ENCODE peak calls at places on chromosomes 7 and 10, in four cellular contexts. K, S, Y and Q are unnamed samples.

GRCh38 chr10:35642023-35642792 is at the start of gene FZD8:
- DNase-seq in K (peak), Y (peak), S (peak), Q (peak)

GRCh38 chr10:89702121-89702480 is 711 bp downstream of the KIF20B start:
- DNase-seq in Y (no peak), K (no peak), S (peak), Q (no peak)

GRCh38 chr10:44745920-44746319 is 165.2 kb upstream of the TMEM72 start:
- DNase-seq in S (no peak), K (no peak), Y (no peak), Q (no peak)

GRCh38 chr10:118669020-118669766 is 73.7 kb upstream of the PRLHR start:
- DNase-seq in S (peak), K (no peak), Y (no peak), Q (peak)

GRCh38 chr10:89327803-89328441 is at the start of gene IFIT3:
- DNase-seq in K (no peak), Y (peak), S (peak), Q (peak)

GRCh38 chr10:48811461-48811860 is 126.8 kb downstream of the WDFY4 start:
- DNase-seq in S (peak), K (no peak), Y (no peak), Q (no peak)

GRCh38 chr7:141442781-141443180 is 108.4 kb upstream of the AGK start:
- DNase-seq in S (no peak), Y (no peak), K (no peak), Q (no peak)

GRCh38 chr7:24781106-24781505 is 23.8 kb upstream of the GSDME start:
- DNase-seq in K (no peak), Y (no peak), S (no peak), Q (no peak)

GRCh38 chr7:107355616-107356015 is 114.2 kb upstream of the GPR22 start:
- DNase-seq in Y (no peak), K (no peak), S (peak), Q (peak)

GRCh38 chr7:11843113-11843765 is 11.2 kb upstream of the THSD7A start:
- DNase-seq in Y (no peak), S (peak), K (no peak), Q (peak)

GRCh38 chr7:80783177-80783687 is 135.6 kb downstream of the SEMA3C start:
- DNase-seq in Y (no peak), S (no peak), K (no peak), Q (no peak)
- H3K4me3 ChIP-seq in Y (no peak), S (no peak), K (no peak), Q (no peak)

DNA sequence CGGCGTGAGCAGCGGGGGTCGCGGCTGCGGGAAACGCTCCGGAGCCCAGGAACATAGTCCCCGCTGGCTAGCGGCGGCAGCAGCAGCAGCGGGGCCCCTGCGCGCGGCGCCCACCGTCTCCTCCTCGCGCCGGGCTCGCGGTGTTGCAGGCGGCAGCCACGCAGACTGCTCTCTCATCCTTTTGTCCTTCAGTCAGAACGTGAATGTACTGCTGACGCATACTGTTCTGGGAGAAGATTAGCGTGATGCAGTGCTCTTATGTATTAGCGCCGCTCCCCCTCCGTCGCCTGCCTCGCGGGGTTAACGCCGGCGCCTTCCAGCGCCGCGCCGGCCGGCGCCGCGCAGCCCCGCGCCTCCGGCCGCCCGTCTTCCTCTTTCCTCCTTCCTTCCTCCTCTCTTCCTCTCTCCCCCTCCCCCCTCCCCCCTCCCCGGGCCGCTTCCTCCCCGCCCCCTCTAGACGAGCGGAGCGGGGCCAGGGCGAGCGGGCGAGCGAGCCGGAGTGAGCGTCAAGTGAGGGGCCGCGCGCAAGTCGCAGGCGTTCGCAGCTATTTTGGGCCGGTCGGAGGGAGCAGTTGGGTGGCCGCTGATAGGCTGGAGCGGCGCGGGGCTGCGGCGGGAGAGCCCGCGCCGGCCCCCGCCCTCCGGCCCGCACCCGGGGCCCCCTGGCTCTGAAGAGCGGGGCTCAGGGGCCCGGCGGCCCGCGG is 816 bp upstream of the LRRC4 start:
- DNase-seq in S (peak), Y (no peak), K (no peak), Q (peak)
- TF ChIP-seq CTCF in S (peak), Y (no peak), K (no peak), Q (peak)

GRCh38 chr7:147670759-147671158 is 919.8 kb upstream of the C7orf33 start:
- DNase-seq in K (no peak), Y (no peak), S (no peak), Q (no peak)
- H3K4me3 ChIP-seq in K (no peak), Y (no peak), S (no peak), Q (no peak)

DNA sequence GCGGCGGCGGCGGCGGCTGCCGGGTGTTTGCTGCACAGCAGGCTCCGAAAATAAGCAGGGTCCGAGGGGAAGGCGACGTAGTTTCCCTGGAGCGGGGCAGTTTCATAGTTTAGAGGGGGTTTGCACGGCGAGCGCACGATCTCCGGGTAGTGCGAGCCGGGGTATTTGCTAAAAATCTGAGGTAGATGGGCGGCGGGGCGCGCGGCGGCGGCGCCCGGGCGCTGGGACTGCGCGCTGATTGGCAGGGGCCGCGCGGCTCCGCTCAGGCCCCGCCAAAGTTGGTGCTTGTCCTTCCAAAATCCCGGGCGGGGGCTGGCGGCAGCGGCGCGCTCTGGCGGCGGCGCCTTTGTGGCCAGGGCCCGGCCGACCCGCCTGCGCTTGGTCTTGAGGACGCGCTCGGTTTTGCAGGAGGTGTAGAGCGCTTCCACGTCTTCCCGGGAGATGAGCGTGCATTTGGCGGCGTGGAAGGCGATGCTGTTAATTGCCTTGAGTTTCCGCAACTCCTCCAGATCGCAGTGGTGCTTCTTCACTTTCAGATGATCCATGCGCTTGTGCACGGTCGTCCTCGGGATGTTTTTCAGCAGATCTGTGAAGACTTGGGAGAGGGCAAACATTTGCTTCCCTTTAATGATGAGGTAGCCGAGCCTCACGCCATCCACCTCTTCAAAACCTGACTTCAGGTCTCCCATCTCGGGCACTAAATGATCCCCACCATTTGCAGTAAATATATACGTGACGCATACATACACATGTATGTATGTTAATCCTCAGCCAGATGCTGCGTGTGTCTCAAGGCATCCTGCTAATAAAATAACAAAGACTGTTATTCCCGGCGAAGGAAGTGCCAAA is 8.1 kb downstream of the SKIDA1 start:
- DNase-seq in Y (peak), S (peak), K (no peak), Q (peak)
- TF ChIP-seq CTCF in Y (no peak), S (no peak), K (no peak), Q (no peak)

GRCh38 chr10:74433993-74434392 is 283.0 kb downstream of the ADK start:
- DNase-seq in K (no peak), S (no peak), Y (no peak), Q (no peak)

GRCh38 chr10:74437822-74438221 is 286.8 kb downstream of the ADK start:
- DNase-seq in K (no peak), S (peak), Y (no peak), Q (peak)

GRCh38 chr10:74434577-74434976 is 283.6 kb downstream of the ADK start:
- DNase-seq in Y (no peak), K (no peak), S (no peak), Q (no peak)

GRCh38 chr10:74436523-74437170 is 285.6 kb downstream of the ADK start:
- DNase-seq in S (no peak), K (no peak), Y (no peak), Q (no peak)

DNA sequence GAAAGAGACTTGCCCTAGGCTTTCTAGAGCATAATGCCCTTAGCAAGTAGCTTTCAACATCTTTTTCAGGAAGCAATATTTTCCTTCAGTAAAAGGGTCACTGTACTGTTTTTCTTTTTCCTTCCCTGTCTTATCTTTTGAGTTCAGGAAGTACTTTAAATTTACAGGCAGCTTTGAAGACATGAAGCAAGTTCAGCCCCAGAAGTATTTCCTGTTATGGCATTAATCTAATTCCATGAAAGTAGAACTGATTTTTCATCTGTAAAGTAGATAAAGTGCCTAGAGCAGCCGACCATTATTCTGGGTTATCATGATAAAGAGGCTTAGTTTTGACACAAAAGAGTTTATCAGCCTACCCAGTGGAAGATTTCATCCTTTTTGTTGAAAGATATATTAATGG is 288.2 kb downstream of the ADK start:
- DNase-seq in Y (no peak), K (no peak), S (no peak), Q (no peak)
- H3K4me3 ChIP-seq in Y (no peak), K (no peak), S (no peak), Q (no peak)

DNA sequence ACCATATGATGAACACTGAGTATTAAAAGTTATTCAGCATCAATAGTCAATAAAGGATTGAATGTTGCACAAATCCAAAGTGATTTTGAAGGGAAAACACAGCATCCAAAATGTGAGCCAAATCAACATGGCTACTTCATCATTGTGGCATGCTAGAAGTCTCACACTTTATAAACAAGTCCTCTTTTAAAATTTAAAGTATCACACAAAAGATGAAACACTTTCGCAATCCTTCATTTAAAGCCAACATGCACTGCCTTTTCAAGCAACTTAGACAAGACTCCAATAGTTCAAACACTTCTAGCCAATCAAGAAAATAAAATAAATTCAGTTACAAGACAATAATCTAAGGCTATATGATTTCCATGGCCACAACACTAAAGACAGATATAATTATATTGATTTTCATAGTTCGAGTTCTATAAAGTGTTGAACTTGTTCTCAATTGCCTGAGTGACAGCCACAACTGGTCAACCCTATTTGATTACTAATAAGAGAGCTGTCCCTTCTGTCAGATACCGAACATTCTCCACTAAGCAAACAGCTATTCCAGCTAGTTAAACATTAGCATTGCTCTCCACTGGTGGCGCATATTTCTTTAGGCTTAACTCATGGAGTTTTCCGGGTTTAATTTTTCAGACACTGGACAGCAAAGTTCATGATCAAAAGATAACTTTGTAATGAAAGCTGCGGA is 8.3 kb downstream of the EBF3 start:
- DNase-seq in K (no peak), S (peak), Y (no peak), Q (no peak)
- TF ChIP-seq CTCF in K (no peak), S (peak), Y (no peak), Q (no peak)

DNA sequence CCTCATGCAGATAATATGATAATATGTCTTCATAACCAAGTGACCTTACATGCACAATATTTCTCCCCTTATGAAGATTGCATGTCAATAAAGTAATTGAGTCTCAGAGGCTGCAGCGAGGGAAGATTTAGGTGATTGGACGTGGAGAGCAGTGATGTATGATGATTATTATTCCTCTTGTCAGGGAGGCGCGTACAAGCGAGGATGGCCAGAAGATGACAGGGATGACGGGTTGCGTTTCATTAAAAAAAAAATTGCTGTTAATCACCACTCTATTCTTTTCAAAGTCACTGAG is 997.9 kb downstream of the LRMDA start:
- DNase-seq in K (no peak), Y (no peak), S (no peak), Q (no peak)
- H3K4me3 ChIP-seq in K (no peak), Y (no peak), S (no peak), Q (no peak)

GRCh38 chr10:5199398-5199797 is 2.8 kb downstream of the AKR1C4 start:
- DNase-seq in S (no peak), K (no peak), Y (no peak), Q (no peak)
- TF ChIP-seq CTCF in S (peak), K (no peak), Y (no peak), Q (no peak)

GRCh38 chr7:75879771-75880184 is 944 bp downstream of the RHBDD2 start:
- DNase-seq in K (no peak), S (peak), Y (no peak), Q (peak)
- H3K4me3 ChIP-seq in K (peak), S (peak), Y (peak), Q (peak)

GRCh38 chr10:28997736-28998135 is 291.1 kb upstream of the LYZL1 start:
- DNase-seq in Y (peak), S (no peak), K (no peak), Q (no peak)
- TF ChIP-seq CTCF in Y (no peak), S (no peak), K (no peak), Q (no peak)